ENCODE peak calls at places on chromosomes 11 and 22, in nine cellular contexts. T is HFFc6; I is IMR-90; O is fibroblast of the aortic adventitia; G is fibroblast of mammary gland; N is lower lobe of right lung; Y is CD8-positive, alpha-beta T cell; V is GM12878; J is heart left ventricle. H is an unnamed sample.

GRCh38 chr11:69650832-69651344 is 9.9 kb downstream of the CCND1 start:
- DNase-seq in Y (no peak), N (peak), T (no peak), G (no peak), I (no peak), V (no peak), O (no peak), J (no peak), H (no peak)

GRCh38 chr11:15602042-15602441 is 487.3 kb downstream of the INSC start:
- DNase-seq in V (no peak), O (no peak), J (no peak), Y (no peak), N (no peak), G (no peak), I (no peak), T (no peak), H (no peak)

GRCh38 chr11:125394306-125394705 is 101.8 kb downstream of the FEZ1 start:
- DNase-seq in N (no peak), G (no peak), Y (no peak), I (no peak), V (no peak), T (no peak), J (no peak), O (no peak), H (no peak)

GRCh38 chr11:12137938-12138731 is 27.7 kb downstream of the MICAL2 start:
- DNase-seq in G (peak), J (no peak), O (peak), V (no peak), N (no peak), I (peak), Y (no peak), T (peak), H (peak)

GRCh38 chr22:38614331-38615122 is 41.7 kb downstream of the FAM227A start:
- DNase-seq in J (peak), Y (no peak), T (peak), O (peak), N (no peak), G (peak), V (no peak), I (peak), H (peak)

GRCh38 chr11:46247664-46248063 is 29.8 kb upstream of the CREB3L1 start:
- DNase-seq in Y (peak), I (peak), J (no peak), T (no peak), N (no peak), G (peak), O (peak), V (no peak), H (peak)

GRCh38 chr11:8967159-8967558 is 2.9 kb upstream of the TMEM9B start:
- DNase-seq in N (no peak), O (no peak), I (no peak), T (no peak), Y (no peak), G (no peak), V (no peak), J (no peak), H (no peak)

GRCh38 chr22:48070760-48071159 is 1308.3 kb downstream of the TBC1D22A start:
- DNase-seq in N (no peak), O (no peak), I (no peak), J (no peak), Y (no peak), T (no peak), V (no peak), G (no peak), H (no peak)

GRCh38 chr11:130772266-130773227 is 143.7 kb downstream of the SNX19 start:
- DNase-seq in V (no peak), O (peak), I (peak), J (no peak), Y (no peak), G (peak), T (peak), N (no peak), H (no peak)

GRCh38 chr11:22670803-22671202 is 4.4 kb downstream of the GAS2 start:
- DNase-seq in Y (no peak), I (peak), T (no peak), G (no peak), O (peak), J (no peak), N (no peak), V (no peak), H (peak)

GRCh38 chr22:50312371-50312770 is 4.9 kb upstream of the PLXNB2 start:
- DNase-seq in I (no peak), J (no peak), Y (no peak), N (no peak), G (no peak), V (no peak), O (no peak), T (no peak), H (no peak)

GRCh38 chr11:46557684-46558151 is 36.1 kb downstream of the AMBRA1 start:
- DNase-seq in T (peak), Y (no peak), O (peak), I (peak), J (no peak), N (no peak), V (no peak), G (peak), H (no peak)

GRCh38 chr11:96260067-96260511 is 82.9 kb downstream of the MAML2 start:
- DNase-seq in O (no peak), N (no peak), T (no peak), G (no peak), Y (no peak), J (no peak), I (no peak), V (no peak), H (no peak)

GRCh38 chr11:76153609-76153949 is 52.7 kb downstream of the WNT11 start:
- DNase-seq in V (no peak), Y (no peak), I (peak), G (no peak), T (peak), N (no peak), J (no peak), O (peak), H (no peak)

GRCh38 chr11:65553301-65554001 is 4.7 kb downstream of the LTBP3 start:
- DNase-seq in V (no peak), T (no peak), O (no peak), N (no peak), Y (peak), G (no peak), J (no peak), I (no peak), H (no peak)

GRCh38 chr11:4095509-4096230 is 1.1 kb downstream of the RRM1 start:
- DNase-seq in I (peak), T (peak), Y (no peak), V (no peak), O (peak), J (no peak), N (no peak), G (peak), H (no peak)

GRCh38 chr11:73326929-73327811 is 19.1 kb downstream of the ARHGEF17 start:
- DNase-seq in O (peak), Y (no peak), I (peak), J (no peak), T (no peak), V (peak), G (peak), N (no peak), H (peak)

GRCh38 chr11:102940714-102941588 is 14.6 kb downstream of the MMP13 start:
- DNase-seq in Y (peak), J (peak), N (no peak), I (peak), G (peak), O (peak), V (peak), T (peak), H (peak)

GRCh38 chr22:23834830-23835772 is 3.7 kb downstream of the DERL3 start:
- DNase-seq in J (peak), G (no peak), T (no peak), O (no peak), I (no peak), Y (no peak), V (no peak), N (peak), H (no peak)

GRCh38 chr22:17164392-17165024 is 5.4 kb upstream of the HDHD5 start:
- DNase-seq in N (no peak), J (no peak), I (no peak), O (no peak), V (no peak), G (peak), Y (no peak), T (no peak), H (no peak)

GRCh38 chr11:79626135-79626748 is 185.4 kb upstream of the TENM4 start:
- DNase-seq in I (peak), Y (no peak), T (peak), G (no peak), V (peak), N (no peak), O (no peak), J (no peak), H (no peak)

GRCh38 chr11:75778962-75779361 is 10.4 kb downstream of the DGAT2 start:
- DNase-seq in Y (no peak), O (no peak), T (no peak), V (no peak), G (no peak), N (peak), I (no peak), J (no peak), H (no peak)

GRCh38 chr11:95849087-95849825 is 59.0 kb downstream of the CEP57 start:
- DNase-seq in G (peak), O (peak), V (no peak), I (peak), J (peak), Y (peak), N (peak), T (peak), H (peak)

GRCh38 chr11:77198440-77198849 is 70.4 kb downstream of the MYO7A start:
- DNase-seq in Y (no peak), G (peak), J (no peak), O (no peak), V (no peak), I (peak), T (no peak), N (no peak), H (peak)

GRCh38 chr22:27624705-27625104 is 176.9 kb downstream of the MN1 start:
- DNase-seq in I (no peak), O (no peak), N (no peak), T (no peak), J (no peak), G (no peak), V (no peak), Y (no peak), H (no peak)

GRCh38 chr11:855343-855674 is 12.7 kb downstream of the TSPAN4 start:
- DNase-seq in V (no peak), T (no peak), J (no peak), Y (no peak), O (no peak), I (no peak), G (no peak), N (no peak), H (no peak)

GRCh38 chr11:855796-856195 is 13.1 kb downstream of the TSPAN4 start:
- DNase-seq in T (no peak), Y (no peak), N (no peak), J (no peak), O (no peak), V (no peak), I (no peak), G (no peak), H (no peak)

GRCh38 chr11:852762-853161 is 10.1 kb downstream of the TSPAN4 start:
- DNase-seq in N (no peak), G (no peak), I (no peak), V (no peak), Y (no peak), T (no peak), O (no peak), J (no peak), H (no peak)

GRCh38 chr11:854601-855342 is 12.1 kb downstream of the TSPAN4 start:
- DNase-seq in Y (no peak), J (no peak), T (no peak), G (no peak), I (no peak), V (no peak), N (no peak), O (no peak), H (no peak)

GRCh38 chr11:853682-854448 is 11.2 kb downstream of the TSPAN4 start:
- DNase-seq in J (no peak), Y (no peak), I (no peak), T (no peak), V (no peak), G (no peak), O (no peak), N (no peak), H (no peak)
- TF ChIP-seq CTCF in J (no peak), Y (no peak), I (no peak), T (no peak), V (no peak), G (no peak), O (no peak), N (no peak), H (no peak)

DNA sequence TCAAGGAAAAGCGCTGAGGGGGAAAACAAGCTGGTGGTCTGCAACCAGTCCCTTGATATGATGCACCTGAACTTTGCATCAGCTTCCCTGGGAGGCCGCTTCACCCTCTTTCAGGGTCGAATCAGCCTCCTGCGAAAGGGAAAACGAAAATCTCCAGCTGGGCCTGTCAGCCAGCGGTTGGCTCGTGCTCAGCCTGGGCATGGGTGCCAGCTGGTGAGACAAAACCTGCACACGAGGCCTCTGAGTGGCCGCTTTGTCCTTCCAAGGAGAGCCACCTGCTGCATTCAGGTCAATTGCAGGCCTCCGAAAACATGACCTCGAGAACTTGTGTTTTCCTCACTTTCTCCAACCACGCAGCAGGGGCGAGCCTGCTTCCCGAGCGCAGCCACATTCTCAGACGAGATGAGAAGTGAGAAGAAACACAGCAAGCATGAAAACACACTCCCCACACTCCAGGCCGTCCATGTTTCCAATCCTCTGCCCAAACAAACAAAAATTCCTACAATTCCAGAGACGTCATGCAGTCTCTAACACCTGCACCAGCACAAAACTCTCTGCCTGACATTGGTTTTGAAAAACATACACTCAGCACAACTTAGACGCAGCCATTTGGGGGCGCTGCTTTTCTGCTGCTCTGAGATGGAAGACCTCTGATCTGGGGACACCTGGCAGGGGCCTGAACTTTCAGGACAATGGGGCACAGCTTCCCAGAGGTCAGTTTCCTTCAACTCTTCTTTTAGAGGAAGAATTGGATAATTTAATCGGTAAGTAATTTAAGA is 77.1 kb downstream of the DHCR7 start:
- DNase-seq in Y (no peak), N (no peak), O (no peak), I (no peak), G (no peak), V (no peak), J (no peak), T (no peak), H (no peak)
- TF ChIP-seq CTCF in Y (no peak), N (no peak), O (no peak), I (no peak), G (no peak), V (peak), J (no peak), T (peak), H (peak)

DNA sequence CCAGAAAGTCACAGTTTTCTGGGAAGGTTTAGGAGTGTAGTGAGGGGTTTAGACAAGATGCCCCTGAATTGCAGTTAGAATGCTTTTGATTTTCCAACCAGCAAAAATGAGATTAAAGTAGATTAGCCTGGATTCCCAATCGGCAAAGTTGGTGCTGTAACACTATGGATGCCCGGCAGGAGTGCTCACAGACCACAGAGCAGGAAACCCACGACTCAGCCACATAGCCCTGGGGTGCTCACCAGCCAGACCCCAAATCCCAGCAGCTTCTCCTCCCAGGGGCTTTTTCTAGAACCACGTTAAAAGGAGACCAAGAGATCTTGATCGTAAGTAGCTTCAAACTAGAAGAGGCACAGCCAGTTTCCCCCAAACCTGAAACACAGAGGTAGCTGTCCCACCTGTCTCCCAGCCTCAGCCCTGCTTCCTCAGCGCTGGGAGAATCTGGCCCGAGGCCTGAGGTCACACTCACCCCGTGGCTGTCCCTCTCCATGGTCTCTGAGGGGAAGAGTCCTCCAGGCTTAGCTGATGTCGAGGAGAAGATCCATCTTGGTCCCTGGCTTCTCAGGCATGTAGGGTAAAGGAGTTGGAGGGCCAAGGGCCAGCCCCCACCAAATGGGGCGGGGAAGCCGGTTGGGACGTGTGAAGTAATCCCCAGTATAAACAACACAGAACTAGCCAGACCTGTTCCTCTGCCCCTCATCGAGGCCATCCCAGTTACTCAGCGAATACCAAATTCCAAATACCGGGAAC is at the start of gene TMPRSS13:
- DNase-seq in N (peak), J (no peak), V (no peak), O (no peak), Y (no peak), G (no peak), T (no peak), I (no peak), H (no peak)
- TF ChIP-seq CTCF in N (peak), J (no peak), V (no peak), O (no peak), Y (no peak), G (no peak), T (no peak), I (no peak), H (no peak)

GRCh38 chr11:19075636-19076035 is 15.1 kb upstream of the MRGPRX2 start:
- DNase-seq in V (no peak), I (no peak), J (no peak), N (no peak), G (no peak), T (no peak), Y (no peak), O (no peak), H (no peak)
- TF ChIP-seq CTCF in V (no peak), I (no peak), J (no peak), N (no peak), G (no peak), T (no peak), Y (no peak), O (no peak), H (no peak)

GRCh38 chr11:116840224-116840745 is 2.9 kb upstream of the APOA1 start:
- DNase-seq in T (no peak), V (no peak), Y (no peak), J (no peak), O (peak), G (peak), N (no peak), I (peak), H (no peak)
- TF ChIP-seq CTCF in T (peak), V (peak), Y (no peak), J (peak), O (peak), G (peak), N (peak), I (no peak), H (peak)

DNA sequence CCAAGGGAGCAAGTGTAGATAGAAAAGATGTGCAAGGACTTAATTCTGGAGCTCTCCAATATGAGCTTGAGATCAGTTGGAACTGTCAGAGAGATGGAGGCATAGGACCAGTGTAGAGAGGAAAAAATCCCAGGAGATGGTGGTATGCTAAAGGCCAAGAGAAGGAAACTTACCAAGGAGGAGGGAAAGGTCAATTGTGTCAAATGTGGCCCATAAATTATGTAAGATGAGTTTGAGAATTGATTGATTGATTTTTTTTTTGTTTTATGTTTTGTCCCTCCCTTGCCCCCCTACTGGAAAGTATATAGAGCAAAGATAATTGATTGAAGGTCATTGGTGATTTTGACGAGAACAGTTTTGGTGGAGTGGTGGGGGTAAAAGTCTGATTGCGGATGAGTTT is 2.8 kb upstream of the USP2 start:
- DNase-seq in J (no peak), O (no peak), G (no peak), N (no peak), I (no peak), T (no peak), Y (no peak), V (no peak), H (peak)
- TF ChIP-seq CTCF in J (no peak), O (no peak), G (no peak), N (no peak), I (no peak), T (no peak), Y (no peak), V (no peak), H (no peak)